ENCODE peak calls at places on chromosomes 16 and 17, in seven cellular contexts. One of them, this sample, is unnamed.
A peak's percentile ranks its signal among the peaks of the same experiment; 100 is the strongest.

GRCh38 chr17:21368545-21369246 is 7.5 kb upstream of the KCNJ12 start:
- DNase-seq in CD4-positive, alpha-beta T cell: no peak
- DNase-seq in head of caudate nucleus: no peak
- DNase-seq in smooth muscle cell of the brain vasculature: no peak
- DNase-seq in myocyte: peak; percentile 61
- DNase-seq in left cardiac atrium: no peak
- DNase-seq in stimulated activated CD4-positive, alpha-beta T cell treated with anti-CD3 and anti-CD28 coated beads, Interleukin-4, amount 100 ng/mL, for 48 hours: no peak
- DNase-seq in this sample: no peak

GRCh38 chr16:77585852-77586251 is 136.5 kb upstream of the NUDT7 start:
- DNase-seq in left cardiac atrium: no peak
- DNase-seq in CD4-positive, alpha-beta T cell: no peak
- DNase-seq in smooth muscle cell of the brain vasculature: peak; percentile 76
- DNase-seq in head of caudate nucleus: peak; percentile 3
- DNase-seq in stimulated activated CD4-positive, alpha-beta T cell treated with anti-CD3 and anti-CD28 coated beads, Interleukin-4, amount 100 ng/mL, for 48 hours: no peak
- DNase-seq in myocyte: no peak
- DNase-seq in this sample: no peak

GRCh38 chr17:8237886-8238285 is 10.0 kb downstream of the CTC1 start:
- DNase-seq in stimulated activated CD4-positive, alpha-beta T cell treated with anti-CD3 and anti-CD28 coated beads, Interleukin-4, amount 100 ng/mL, for 48 hours: no peak
- DNase-seq in myocyte: no peak
- DNase-seq in CD4-positive, alpha-beta T cell: no peak
- DNase-seq in smooth muscle cell of the brain vasculature: no peak
- DNase-seq in head of caudate nucleus: no peak
- DNase-seq in left cardiac atrium: no peak
- DNase-seq in this sample: no peak

GRCh38 chr17:42118545-42118944 is 2.6 kb downstream of the KAT2A start:
- DNase-seq in CD4-positive, alpha-beta T cell: no peak
- DNase-seq in left cardiac atrium: no peak
- DNase-seq in head of caudate nucleus: no peak
- DNase-seq in stimulated activated CD4-positive, alpha-beta T cell treated with anti-CD3 and anti-CD28 coated beads, Interleukin-4, amount 100 ng/mL, for 48 hours: no peak
- DNase-seq in smooth muscle cell of the brain vasculature: no peak
- DNase-seq in myocyte: peak; percentile 34
- DNase-seq in this sample: no peak

GRCh38 chr17:76428511-76428910 is 24.4 kb downstream of the UBE2O start:
- DNase-seq in smooth muscle cell of the brain vasculature: no peak
- DNase-seq in myocyte: no peak
- DNase-seq in head of caudate nucleus: no peak
- DNase-seq in stimulated activated CD4-positive, alpha-beta T cell treated with anti-CD3 and anti-CD28 coated beads, Interleukin-4, amount 100 ng/mL, for 48 hours: no peak
- DNase-seq in CD4-positive, alpha-beta T cell: no peak
- DNase-seq in left cardiac atrium: no peak
- DNase-seq in this sample: no peak

GRCh38 chr17:36525113-36525512 is 9.6 kb downstream of the MYO19 start:
- DNase-seq in smooth muscle cell of the brain vasculature: no peak
- DNase-seq in stimulated activated CD4-positive, alpha-beta T cell treated with anti-CD3 and anti-CD28 coated beads, Interleukin-4, amount 100 ng/mL, for 48 hours: no peak
- DNase-seq in head of caudate nucleus: no peak
- DNase-seq in myocyte: no peak
- DNase-seq in left cardiac atrium: no peak
- DNase-seq in CD4-positive, alpha-beta T cell: no peak
- DNase-seq in this sample: no peak

GRCh38 chr17:82235775-82236141 is 6.9 kb downstream of the SLC16A3 start:
- DNase-seq in myocyte: peak; percentile 41
- DNase-seq in smooth muscle cell of the brain vasculature: no peak
- DNase-seq in CD4-positive, alpha-beta T cell: no peak
- DNase-seq in stimulated activated CD4-positive, alpha-beta T cell treated with anti-CD3 and anti-CD28 coated beads, Interleukin-4, amount 100 ng/mL, for 48 hours: no peak
- DNase-seq in head of caudate nucleus: no peak
- DNase-seq in left cardiac atrium: no peak
- DNase-seq in this sample: no peak

GRCh38 chr16:89723279-89724250 is 2.2 kb downstream of the ZNF276 start:
- DNase-seq in myocyte: no peak
- DNase-seq in smooth muscle cell of the brain vasculature: no peak
- DNase-seq in stimulated activated CD4-positive, alpha-beta T cell treated with anti-CD3 and anti-CD28 coated beads, Interleukin-4, amount 100 ng/mL, for 48 hours: peak; percentile 58
- DNase-seq in CD4-positive, alpha-beta T cell: peak; percentile 79
- DNase-seq in left cardiac atrium: peak; percentile 71
- DNase-seq in head of caudate nucleus: peak; percentile 98
- DNase-seq in this sample: peak; percentile 78

GRCh38 chr16:14522617-14523135 is 107.4 kb downstream of the PARN start:
- DNase-seq in head of caudate nucleus: no peak
- DNase-seq in left cardiac atrium: no peak
- DNase-seq in myocyte: no peak
- DNase-seq in stimulated activated CD4-positive, alpha-beta T cell treated with anti-CD3 and anti-CD28 coated beads, Interleukin-4, amount 100 ng/mL, for 48 hours: no peak
- DNase-seq in smooth muscle cell of the brain vasculature: no peak
- DNase-seq in CD4-positive, alpha-beta T cell: no peak
- DNase-seq in this sample: no peak

GRCh38 chr17:76868176-76868668 is at the start of gene MGAT5B:
- DNase-seq in stimulated activated CD4-positive, alpha-beta T cell treated with anti-CD3 and anti-CD28 coated beads, Interleukin-4, amount 100 ng/mL, for 48 hours: peak; percentile 71
- DNase-seq in left cardiac atrium: peak; percentile 87
- DNase-seq in CD4-positive, alpha-beta T cell: peak; percentile 75
- DNase-seq in head of caudate nucleus: peak; percentile 84
- DNase-seq in myocyte: peak; percentile 68
- DNase-seq in smooth muscle cell of the brain vasculature: peak; percentile 47
- DNase-seq in this sample: peak; percentile 76

GRCh38 chr16:68985855-68986254 is 119.6 kb upstream of the HAS3 start:
- DNase-seq in stimulated activated CD4-positive, alpha-beta T cell treated with anti-CD3 and anti-CD28 coated beads, Interleukin-4, amount 100 ng/mL, for 48 hours: no peak
- DNase-seq in smooth muscle cell of the brain vasculature: no peak
- DNase-seq in myocyte: peak; percentile 9
- DNase-seq in left cardiac atrium: no peak
- DNase-seq in head of caudate nucleus: no peak
- DNase-seq in CD4-positive, alpha-beta T cell: no peak
- DNase-seq in this sample: no peak

GRCh38 chr17:66807182-66807581 is 27.7 kb upstream of the CACNG5 start:
- DNase-seq in myocyte: no peak
- DNase-seq in left cardiac atrium: no peak
- DNase-seq in stimulated activated CD4-positive, alpha-beta T cell treated with anti-CD3 and anti-CD28 coated beads, Interleukin-4, amount 100 ng/mL, for 48 hours: no peak
- DNase-seq in head of caudate nucleus: no peak
- DNase-seq in CD4-positive, alpha-beta T cell: no peak
- DNase-seq in smooth muscle cell of the brain vasculature: no peak
- DNase-seq in this sample: no peak

GRCh38 chr17:63930951-63931575 is 1.1 kb downstream of the CD79B start:
- DNase-seq in myocyte: no peak
- DNase-seq in smooth muscle cell of the brain vasculature: no peak
- DNase-seq in CD4-positive, alpha-beta T cell: peak; percentile 48
- DNase-seq in left cardiac atrium: peak; percentile 88
- DNase-seq in stimulated activated CD4-positive, alpha-beta T cell treated with anti-CD3 and anti-CD28 coated beads, Interleukin-4, amount 100 ng/mL, for 48 hours: peak; percentile 57
- DNase-seq in head of caudate nucleus: peak; percentile 6
- DNase-seq in this sample: peak; percentile 53

GRCh38 chr17:12985431-12986285 is 32.2 kb downstream of the ELAC2 start:
- DNase-seq in head of caudate nucleus: no peak
- DNase-seq in CD4-positive, alpha-beta T cell: no peak
- DNase-seq in left cardiac atrium: no peak
- DNase-seq in myocyte: peak; percentile 40
- DNase-seq in smooth muscle cell of the brain vasculature: no peak
- DNase-seq in stimulated activated CD4-positive, alpha-beta T cell treated with anti-CD3 and anti-CD28 coated beads, Interleukin-4, amount 100 ng/mL, for 48 hours: no peak
- DNase-seq in this sample: no peak

GRCh38 chr17:57773557-57773956 is 28.5 kb upstream of the CCDC182 start:
- DNase-seq in left cardiac atrium: no peak
- DNase-seq in head of caudate nucleus: no peak
- DNase-seq in CD4-positive, alpha-beta T cell: no peak
- DNase-seq in stimulated activated CD4-positive, alpha-beta T cell treated with anti-CD3 and anti-CD28 coated beads, Interleukin-4, amount 100 ng/mL, for 48 hours: no peak
- DNase-seq in smooth muscle cell of the brain vasculature: no peak
- DNase-seq in myocyte: no peak
- DNase-seq in this sample: no peak

GRCh38 chr16:88983157-88983556 is 6.2 kb upstream of the CBFA2T3 start:
- DNase-seq in stimulated activated CD4-positive, alpha-beta T cell treated with anti-CD3 and anti-CD28 coated beads, Interleukin-4, amount 100 ng/mL, for 48 hours: no peak
- DNase-seq in smooth muscle cell of the brain vasculature: no peak
- DNase-seq in head of caudate nucleus: no peak
- DNase-seq in myocyte: no peak
- DNase-seq in left cardiac atrium: no peak
- DNase-seq in CD4-positive, alpha-beta T cell: no peak
- DNase-seq in this sample: no peak

GRCh38 chr16:4021070-4021779 is 95.0 kb downstream of the ADCY9 start:
- DNase-seq in CD4-positive, alpha-beta T cell: no peak
- DNase-seq in stimulated activated CD4-positive, alpha-beta T cell treated with anti-CD3 and anti-CD28 coated beads, Interleukin-4, amount 100 ng/mL, for 48 hours: no peak
- DNase-seq in smooth muscle cell of the brain vasculature: no peak
- DNase-seq in myocyte: no peak
- DNase-seq in left cardiac atrium: no peak
- DNase-seq in head of caudate nucleus: no peak
- DNase-seq in this sample: no peak

GRCh38 chr17:35801583-35802224 is 6.3 kb upstream of the MMP28 start:
- DNase-seq in myocyte: peak; percentile 88
- DNase-seq in CD4-positive, alpha-beta T cell: no peak
- DNase-seq in left cardiac atrium: peak; percentile 89
- DNase-seq in head of caudate nucleus: peak; percentile 69
- DNase-seq in smooth muscle cell of the brain vasculature: no peak
- DNase-seq in stimulated activated CD4-positive, alpha-beta T cell treated with anti-CD3 and anti-CD28 coated beads, Interleukin-4, amount 100 ng/mL, for 48 hours: no peak
- DNase-seq in this sample: no peak

GRCh38 chr16:18833707-18834505 is 32.6 kb upstream of the ARL6IP1 start:
- DNase-seq in smooth muscle cell of the brain vasculature: no peak
- DNase-seq in myocyte: no peak
- DNase-seq in stimulated activated CD4-positive, alpha-beta T cell treated with anti-CD3 and anti-CD28 coated beads, Interleukin-4, amount 100 ng/mL, for 48 hours: no peak
- DNase-seq in head of caudate nucleus: no peak
- DNase-seq in left cardiac atrium: no peak
- DNase-seq in CD4-positive, alpha-beta T cell: no peak
- DNase-seq in this sample: no peak

GRCh38 chr17:41415411-41415810 is 9.0 kb downstream of the KRT37 start:
- DNase-seq in myocyte: no peak
- DNase-seq in left cardiac atrium: no peak
- DNase-seq in head of caudate nucleus: no peak
- DNase-seq in smooth muscle cell of the brain vasculature: no peak
- DNase-seq in stimulated activated CD4-positive, alpha-beta T cell treated with anti-CD3 and anti-CD28 coated beads, Interleukin-4, amount 100 ng/mL, for 48 hours: no peak
- DNase-seq in CD4-positive, alpha-beta T cell: no peak
- DNase-seq in this sample: no peak

GRCh38 chr16:65576631-65577030 is 454.8 kb upstream of the CDH11 start:
- DNase-seq in CD4-positive, alpha-beta T cell: no peak
- DNase-seq in head of caudate nucleus: no peak
- DNase-seq in smooth muscle cell of the brain vasculature: no peak
- DNase-seq in myocyte: no peak
- DNase-seq in stimulated activated CD4-positive, alpha-beta T cell treated with anti-CD3 and anti-CD28 coated beads, Interleukin-4, amount 100 ng/mL, for 48 hours: no peak
- DNase-seq in left cardiac atrium: no peak
- DNase-seq in this sample: no peak

GRCh38 chr16:50153648-50154368 is 702 bp downstream of the TENT4B start:
- DNase-seq in stimulated activated CD4-positive, alpha-beta T cell treated with anti-CD3 and anti-CD28 coated beads, Interleukin-4, amount 100 ng/mL, for 48 hours: peak; percentile 27
- DNase-seq in smooth muscle cell of the brain vasculature: no peak
- DNase-seq in left cardiac atrium: peak; percentile 46
- DNase-seq in CD4-positive, alpha-beta T cell: peak; percentile 15
- DNase-seq in myocyte: no peak
- DNase-seq in head of caudate nucleus: peak; percentile 3
- DNase-seq in this sample: peak; percentile 53

GRCh38 chr16:57564571-57565270 is 22.3 kb downstream of the ADGRG5 start:
- DNase-seq in CD4-positive, alpha-beta T cell: no peak
- DNase-seq in head of caudate nucleus: no peak
- DNase-seq in smooth muscle cell of the brain vasculature: no peak
- DNase-seq in stimulated activated CD4-positive, alpha-beta T cell treated with anti-CD3 and anti-CD28 coated beads, Interleukin-4, amount 100 ng/mL, for 48 hours: no peak
- DNase-seq in left cardiac atrium: no peak
- DNase-seq in myocyte: no peak
- DNase-seq in this sample: no peak

GRCh38 chr17:37176683-37177082 is 199.1 kb upstream of the C17orf78 start:
- DNase-seq in stimulated activated CD4-positive, alpha-beta T cell treated with anti-CD3 and anti-CD28 coated beads, Interleukin-4, amount 100 ng/mL, for 48 hours: no peak
- DNase-seq in smooth muscle cell of the brain vasculature: no peak
- DNase-seq in CD4-positive, alpha-beta T cell: no peak
- DNase-seq in head of caudate nucleus: no peak
- DNase-seq in myocyte: peak; percentile 22
- DNase-seq in left cardiac atrium: no peak
- DNase-seq in this sample: no peak

GRCh38 chr16:56877783-56878182 is 12.8 kb downstream of the SLC12A3 start:
- DNase-seq in left cardiac atrium: no peak
- DNase-seq in myocyte: no peak
- DNase-seq in smooth muscle cell of the brain vasculature: no peak
- DNase-seq in stimulated activated CD4-positive, alpha-beta T cell treated with anti-CD3 and anti-CD28 coated beads, Interleukin-4, amount 100 ng/mL, for 48 hours: no peak
- DNase-seq in head of caudate nucleus: no peak
- DNase-seq in CD4-positive, alpha-beta T cell: no peak
- DNase-seq in this sample: no peak

GRCh38 chr17:10756604-10757003 is 26.8 kb upstream of the TMEM220 start:
- DNase-seq in head of caudate nucleus: no peak
- DNase-seq in myocyte: peak; percentile 61
- DNase-seq in stimulated activated CD4-positive, alpha-beta T cell treated with anti-CD3 and anti-CD28 coated beads, Interleukin-4, amount 100 ng/mL, for 48 hours: no peak
- DNase-seq in left cardiac atrium: no peak
- DNase-seq in CD4-positive, alpha-beta T cell: no peak
- DNase-seq in smooth muscle cell of the brain vasculature: no peak
- DNase-seq in this sample: no peak

GRCh38 chr16:81491522-81492188 is 47.0 kb downstream of the CMIP start:
- DNase-seq in stimulated activated CD4-positive, alpha-beta T cell treated with anti-CD3 and anti-CD28 coated beads, Interleukin-4, amount 100 ng/mL, for 48 hours: no peak
- DNase-seq in left cardiac atrium: no peak
- DNase-seq in smooth muscle cell of the brain vasculature: no peak
- DNase-seq in head of caudate nucleus: no peak
- DNase-seq in myocyte: no peak
- DNase-seq in CD4-positive, alpha-beta T cell: no peak
- DNase-seq in this sample: no peak

GRCh38 chr17:69909389-69909788 is 165.6 kb upstream of the KCNJ16 start:
- DNase-seq in head of caudate nucleus: no peak
- DNase-seq in stimulated activated CD4-positive, alpha-beta T cell treated with anti-CD3 and anti-CD28 coated beads, Interleukin-4, amount 100 ng/mL, for 48 hours: no peak
- DNase-seq in left cardiac atrium: no peak
- DNase-seq in smooth muscle cell of the brain vasculature: no peak
- DNase-seq in myocyte: no peak
- DNase-seq in CD4-positive, alpha-beta T cell: no peak
- DNase-seq in this sample: no peak

GRCh38 chr17:55421179-55421934 is at the start of gene MMD:
- DNase-seq in myocyte: peak; percentile 11
- DNase-seq in stimulated activated CD4-positive, alpha-beta T cell treated with anti-CD3 and anti-CD28 coated beads, Interleukin-4, amount 100 ng/mL, for 48 hours: no peak
- DNase-seq in head of caudate nucleus: no peak
- DNase-seq in left cardiac atrium: no peak
- DNase-seq in smooth muscle cell of the brain vasculature: no peak
- DNase-seq in CD4-positive, alpha-beta T cell: peak; percentile 1
- DNase-seq in this sample: peak; percentile 26

GRCh38 chr17:13005530-13005929 is 12.3 kb downstream of the ELAC2 start:
- DNase-seq in smooth muscle cell of the brain vasculature: no peak
- DNase-seq in myocyte: no peak
- DNase-seq in head of caudate nucleus: no peak
- DNase-seq in left cardiac atrium: no peak
- DNase-seq in stimulated activated CD4-positive, alpha-beta T cell treated with anti-CD3 and anti-CD28 coated beads, Interleukin-4, amount 100 ng/mL, for 48 hours: no peak
- DNase-seq in CD4-positive, alpha-beta T cell: no peak
- DNase-seq in this sample: no peak

GRCh38 chr17:50539762-50540440 is 7.1 kb upstream of the SPATA20 start:
- DNase-seq in stimulated activated CD4-positive, alpha-beta T cell treated with anti-CD3 and anti-CD28 coated beads, Interleukin-4, amount 100 ng/mL, for 48 hours: no peak
- DNase-seq in CD4-positive, alpha-beta T cell: no peak
- DNase-seq in myocyte: peak; percentile 49
- DNase-seq in head of caudate nucleus: no peak
- DNase-seq in left cardiac atrium: no peak
- DNase-seq in smooth muscle cell of the brain vasculature: no peak
- DNase-seq in this sample: no peak

GRCh38 chr16:85803570-85803969 is 4.1 kb downstream of the COX4I1 start:
- DNase-seq in myocyte: no peak
- DNase-seq in stimulated activated CD4-positive, alpha-beta T cell treated with anti-CD3 and anti-CD28 coated beads, Interleukin-4, amount 100 ng/mL, for 48 hours: no peak
- DNase-seq in left cardiac atrium: no peak
- DNase-seq in head of caudate nucleus: no peak
- DNase-seq in CD4-positive, alpha-beta T cell: no peak
- DNase-seq in smooth muscle cell of the brain vasculature: no peak
- DNase-seq in this sample: no peak

This sample was measured in natural killer cell.